ENCODE peak calls at places on chromosomes 12 and 14, in four cellular contexts. P is SK-N-SH, I is K562, E is WTC11. L is an unnamed sample.

GRCh38 chr12:97960741-97961608 is 498.4 kb downstream of the RMST start:
- DNase-seq in P (peak; percentile 19), I (peak; percentile 14), E (peak; percentile 57), L (peak; percentile 3)

GRCh38 chr12:15629108-15629507 is 160.1 kb downstream of the EPS8 start:
- DNase-seq in P (no peak), I (no peak), E (no peak), L (peak; percentile 46)

GRCh38 chr14:52377940-52378339 is 63.8 kb downstream of the PTGER2 start:
- DNase-seq in P (no peak), I (peak; percentile 4), E (peak; percentile 59), L (no peak)

GRCh38 chr12:67625004-67625403 is 23.5 kb upstream of the DYRK2 start:
- DNase-seq in P (no peak), I (no peak), E (no peak), L (no peak)

GRCh38 chr14:84797326-84797725 is 732.6 kb upstream of the FLRT2 start:
- DNase-seq in P (no peak), I (no peak), E (no peak), L (no peak)

GRCh38 chr12:62581288-62582064 is 114.8 kb downstream of the MON2 start:
- DNase-seq in P (peak; percentile 39), I (peak; percentile 51), E (no peak), L (no peak)

GRCh38 chr12:130710001-130710732 is 5.9 kb downstream of the RIMBP2 start:
- DNase-seq in P (no peak), I (no peak), E (no peak), L (no peak)

GRCh38 chr14:91520138-91520537 is 10.0 kb upstream of the PPP4R3A start:
- DNase-seq in P (no peak), I (no peak), E (no peak), L (no peak)

GRCh38 chr12:120148011-120148410 is 31.5 kb upstream of the RAB35 start:
- DNase-seq in P (no peak), I (no peak), E (no peak), L (no peak)

GRCh38 chr12:31278445-31279242 is 47.3 kb downstream of the SINHCAF start:
- DNase-seq in P (no peak), I (no peak), E (no peak), L (no peak)

GRCh38 chr14:68526420-68527105 is 266.3 kb downstream of the ZFP36L1 start:
- DNase-seq in P (no peak), I (no peak), E (no peak), L (no peak)

GRCh38 chr14:68525516-68525915 is 267.4 kb downstream of the ZFP36L1 start:
- DNase-seq in P (no peak), I (no peak), E (no peak), L (no peak)

GRCh38 chr14:68528031-68528687 is 264.7 kb downstream of the ZFP36L1 start:
- DNase-seq in P (no peak), I (no peak), E (no peak), L (no peak)

GRCh38 chr14:68530443-68530842 is 262.4 kb downstream of the ZFP36L1 start:
- DNase-seq in P (no peak), I (no peak), E (no peak), L (no peak)

DNA sequence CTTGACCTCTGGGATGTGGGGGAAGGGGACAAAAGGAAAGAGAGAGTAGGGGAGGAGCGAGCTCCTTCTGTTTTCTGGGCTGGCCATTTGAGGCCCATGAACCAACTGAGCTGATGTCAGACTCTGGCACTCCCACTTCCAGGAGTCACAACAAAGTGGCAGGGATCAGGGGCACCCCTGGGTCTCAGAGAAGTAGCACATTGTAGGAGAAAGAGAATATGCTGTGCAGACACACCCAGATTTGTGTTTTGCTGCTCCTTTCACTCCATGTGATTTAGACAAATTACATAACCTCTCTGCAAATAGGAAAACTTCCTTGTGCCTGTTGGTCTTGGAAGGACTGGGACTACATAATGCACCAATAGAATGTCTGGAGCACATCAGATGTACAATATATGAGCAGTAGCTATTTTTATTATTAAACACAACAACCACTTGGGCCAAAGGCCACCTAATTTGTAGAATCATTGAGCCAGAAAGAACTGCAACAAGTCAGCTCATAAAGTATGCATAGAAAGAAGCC is 265.5 kb downstream of the ZFP36L1 start:
- DNase-seq in P (no peak), I (no peak), E (no peak), L (no peak)
- TF ChIP-seq USF1 in P (no peak), I (no peak), E (no peak), L (no peak)

DNA sequence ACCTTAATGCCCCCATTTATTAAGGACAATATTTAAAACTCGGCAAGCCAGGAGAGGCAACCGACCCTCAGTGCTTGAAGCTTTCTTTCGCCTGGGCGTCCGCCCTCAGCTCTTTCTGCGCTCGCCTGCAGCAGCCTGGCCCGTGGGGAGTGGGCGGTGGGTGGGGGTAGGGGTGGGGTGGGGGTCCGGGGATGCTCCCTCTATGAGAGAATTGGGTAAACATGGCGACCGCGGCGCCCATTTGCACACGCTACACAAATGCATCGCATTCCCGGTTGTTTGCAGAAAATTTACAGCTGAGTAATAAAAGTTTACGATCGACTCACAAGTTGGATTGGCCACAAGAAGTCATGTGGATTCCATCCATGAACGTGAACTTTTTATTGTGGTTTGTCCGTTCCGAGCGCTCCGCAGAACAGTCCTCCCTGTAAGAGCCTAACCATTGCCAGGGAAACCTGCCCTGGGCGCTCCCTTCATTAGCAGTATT is 7.7 kb downstream of the HOXC8 start:
- DNase-seq in P (no peak), I (no peak), E (no peak), L (no peak)
- TF ChIP-seq USF1 in P (peak; percentile 28), I (no peak), E (no peak), L (no peak)

DNA sequence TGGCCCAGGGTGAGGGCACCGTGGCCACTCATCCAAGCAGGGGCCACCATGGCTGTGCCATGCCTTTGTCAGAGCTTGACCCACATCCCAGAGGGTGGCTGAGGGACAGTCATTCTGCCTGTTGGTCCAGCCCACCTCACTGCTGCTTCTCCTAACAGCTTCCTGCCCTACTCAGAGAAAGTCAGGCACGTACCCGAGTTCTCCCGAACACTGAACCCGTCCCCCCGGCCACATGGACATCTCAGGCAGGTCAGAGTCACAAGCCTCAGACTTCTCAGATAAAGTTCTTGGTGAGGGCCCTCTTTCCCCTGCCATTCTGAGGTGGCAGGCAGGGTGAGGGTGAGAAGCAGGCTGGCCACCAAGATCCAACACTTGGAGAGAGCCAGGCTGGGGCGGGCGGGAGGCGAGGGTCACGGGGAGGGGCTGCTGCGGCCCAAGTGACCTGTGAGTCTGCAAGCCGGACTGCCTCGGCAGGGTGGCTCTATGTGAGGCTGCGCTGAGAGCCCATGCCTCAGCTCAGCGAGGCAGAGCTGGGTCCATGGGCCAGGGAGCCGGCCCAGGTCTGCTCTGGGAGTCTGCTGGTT is 317.8 kb downstream of the TMEM121 start:
- DNase-seq in P (no peak), I (no peak), E (no peak), L (no peak)
- TF ChIP-seq USF1 in P (no peak), I (no peak), E (no peak), L (no peak)

GRCh38 chr12:57808351-57808750 is 10.2 kb downstream of the AVIL start:
- DNase-seq in P (no peak), I (no peak), E (no peak), L (no peak)
- TF ChIP-seq USF1 in P (no peak), I (no peak), E (no peak), L (no peak)

GRCh38 chr12:79555006-79555925 is 135.5 kb downstream of the PAWR start:
- DNase-seq in P (peak; percentile 36), I (peak; percentile 1), E (no peak), L (no peak)
- TF ChIP-seq USF1 in P (no peak), I (no peak), E (no peak), L (no peak)

DNA sequence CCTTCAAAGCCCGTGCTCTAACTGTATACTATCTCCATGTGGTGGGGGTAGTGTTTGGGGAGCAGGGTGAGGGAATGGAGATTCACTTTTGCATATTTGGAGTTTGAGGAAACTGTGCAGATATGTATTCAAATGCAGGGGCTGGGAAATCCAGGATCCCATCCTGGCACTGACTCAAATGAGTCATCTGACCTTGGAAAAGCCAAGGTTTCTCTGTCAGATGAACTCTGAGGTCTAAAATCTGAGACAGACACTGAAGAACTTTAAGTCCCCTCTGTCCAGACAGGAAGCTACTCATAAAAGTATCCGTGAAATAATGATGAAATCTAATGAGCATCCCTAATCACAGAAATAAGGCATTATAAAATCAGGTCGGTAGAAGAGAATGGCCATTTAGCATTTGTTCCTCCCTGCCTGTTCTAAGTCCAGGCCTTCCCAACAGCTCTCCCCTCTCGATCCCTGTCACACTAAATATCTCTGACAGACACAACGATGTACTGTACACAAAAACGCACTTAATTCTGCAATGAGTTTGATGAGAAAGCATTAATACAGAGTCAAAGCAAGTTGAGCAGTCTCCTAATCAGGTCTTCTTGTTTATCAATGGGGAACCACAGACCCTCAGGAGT is 14.4 kb downstream of the NIN start:
- DNase-seq in P (no peak), I (no peak), E (no peak), L (no peak)
- TF ChIP-seq USF1 in P (no peak), I (no peak), E (no peak), L (no peak)

GRCh38 chr14:61315288-61315687 is 6.1 kb upstream of the PRKCH start:
- DNase-seq in P (no peak), I (no peak), E (no peak), L (no peak)
- TF ChIP-seq USF1 in P (no peak), I (no peak), E (no peak), L (no peak)

GRCh38 chr14:92997343-92998061 is 74.6 kb downstream of the CHGA start:
- DNase-seq in P (peak; percentile 81), I (no peak), E (no peak), L (no peak)
- TF ChIP-seq USF1 in P (no peak), I (no peak), E (no peak), L (no peak)

GRCh38 chr12:76457818-76458217 is 101.8 kb downstream of the OSBPL8 start:
- DNase-seq in P (no peak), I (no peak), E (no peak), L (no peak)

GRCh38 chr12:76462668-76463224 is 96.8 kb downstream of the OSBPL8 start:
- DNase-seq in P (no peak), I (no peak), E (no peak), L (no peak)

GRCh38 chr12:76464636-76465166 is 94.9 kb downstream of the OSBPL8 start:
- DNase-seq in P (no peak), I (no peak), E (no peak), L (no peak)

GRCh38 chr12:76457010-76457409 is 102.6 kb downstream of the OSBPL8 start:
- DNase-seq in P (no peak), I (no peak), E (no peak), L (no peak)

DNA sequence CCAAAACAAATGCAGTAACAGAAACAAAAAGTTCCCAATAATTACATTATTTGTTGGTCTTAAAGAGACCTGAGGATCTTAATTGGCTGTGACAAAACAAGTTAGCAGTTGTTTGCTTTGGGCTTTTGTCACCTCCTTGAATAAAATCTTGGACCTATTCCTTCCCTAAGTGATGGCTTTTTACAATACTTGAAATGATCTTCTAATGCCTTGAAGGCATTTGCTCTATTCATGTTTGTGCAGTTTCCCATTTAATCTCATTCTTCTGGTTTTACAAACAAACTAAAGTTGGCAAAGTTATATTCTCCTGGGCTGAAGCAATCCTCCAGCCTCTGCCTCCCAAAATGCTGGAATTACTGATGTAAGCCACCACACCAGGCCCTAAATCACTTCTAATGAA is 98.8 kb downstream of the OSBPL8 start:
- DNase-seq in P (no peak), I (no peak), E (no peak), L (no peak)
- TF ChIP-seq USF1 in P (no peak), I (no peak), E (no peak), L (no peak)

GRCh38 chr12:132448453-132448800 is 41.5 kb upstream of the FBRSL1 start:
- DNase-seq in P (no peak), I (no peak), E (no peak), L (no peak)
- TF ChIP-seq USF1 in P (no peak), I (no peak), E (no peak), L (no peak)